ENCODE peak calls at places on chromosomes 3 and 15, in five cellular contexts. Q is CD8-positive, alpha-beta memory T cell; O is cardiac muscle cell; J is mesendoderm; W is tibial artery. X is an unnamed sample.
A peak's percentile ranks its signal among the peaks of the same experiment; 100 is the strongest.

GRCh38 chr3:141147657-141148056 is 84.0 kb upstream of the PXYLP1 start:
- DNase-seq in Q (no peak), O (no peak), J (peak; percentile 27), W (no peak), X (no peak)

GRCh38 chr15:39682366-39682765 is 100.3 kb downstream of the FSIP1 start:
- DNase-seq in Q (no peak), O (no peak), J (no peak), W (no peak), X (no peak)

GRCh38 chr3:22713936-22714335 is 489.2 kb upstream of the UBE2E2 start:
- DNase-seq in Q (no peak), O (no peak), J (no peak), W (no peak), X (no peak)

GRCh38 chr3:32440481-32441350 is 49.1 kb downstream of the CMTM7 start:
- DNase-seq in Q (no peak), O (no peak), J (no peak), W (no peak), X (no peak)

GRCh38 chr3:155243512-155243921 is 50.0 kb downstream of the STRIT1 start:
- DNase-seq in Q (no peak), O (no peak), J (no peak), W (no peak), X (no peak)

GRCh38 chr15:74869726-74870407 is 3.3 kb downstream of the SCAMP2 start:
- DNase-seq in Q (no peak), O (no peak), J (no peak), W (peak; percentile 75), X (peak; percentile 87)

GRCh38 chr15:89662893-89663673 is 7.8 kb upstream of the KIF7 start:
- DNase-seq in Q (no peak), O (no peak), J (peak; percentile 68), W (peak; percentile 67), X (peak; percentile 90)

GRCh38 chr3:122298239-122298638 is 26.8 kb upstream of the CSTA start:
- DNase-seq in Q (no peak), O (no peak), J (no peak), W (no peak), X (no peak)

GRCh38 chr3:80010021-80010420 is 242.2 kb upstream of the ROBO1 start:
- DNase-seq in Q (no peak), O (no peak), J (no peak), W (no peak), X (no peak)

GRCh38 chr15:99057697-99058420 is 47.0 kb upstream of the SYNM start:
- DNase-seq in Q (no peak), O (peak; percentile 30), J (no peak), W (no peak), X (no peak)
- H3K4me3 ChIP-seq in Q (no peak overlapping the region), O (no peak overlapping the region), J (no peak overlapping the region), W (no peak overlapping the region), X (no peak overlapping the region)

GRCh38 chr3:39937315-39937714 is 127.9 kb downstream of the MYRIP start:
- DNase-seq in Q (no peak), O (no peak), J (no peak), W (no peak), X (no peak)

GRCh38 chr3:39937874-39938273 is 128.5 kb downstream of the MYRIP start:
- DNase-seq in Q (no peak), O (no peak), J (no peak), W (no peak), X (no peak)

GRCh38 chr3:39935261-39935660 is 125.9 kb downstream of the MYRIP start:
- DNase-seq in Q (no peak), O (no peak), J (peak; percentile 23), W (no peak), X (no peak)

GRCh38 chr3:39934696-39935095 is 125.3 kb downstream of the MYRIP start:
- DNase-seq in Q (no peak), O (no peak), J (no peak), W (no peak), X (no peak)

GRCh38 chr3:39936848-39937247 is 127.4 kb downstream of the MYRIP start:
- DNase-seq in Q (no peak), O (no peak), J (no peak), W (no peak), X (no peak)
- H3K27ac ChIP-seq in Q (no peak overlapping the region), O (no peak overlapping the region), J (no peak overlapping the region), W (no peak overlapping the region), X (no peak overlapping the region)

GRCh38 chr3:168090306-168091085 is 5.2 kb downstream of the GOLIM4 start:
- DNase-seq in Q (no peak), O (no peak), J (no peak), W (no peak), X (no peak)

GRCh38 chr3:168091299-168091852 is 4.3 kb downstream of the GOLIM4 start:
- DNase-seq in Q (no peak), O (no peak), J (peak; percentile 28), W (no peak), X (no peak)

GRCh38 chr3:168093790-168094189 is 1.9 kb downstream of the GOLIM4 start:
- DNase-seq in Q (no peak), O (no peak), J (no peak), W (no peak), X (no peak)

GRCh38 chr3:168093229-168093628 is 2.5 kb downstream of the GOLIM4 start:
- DNase-seq in Q (no peak), O (no peak), J (no peak), W (no peak), X (no peak)

DNA sequence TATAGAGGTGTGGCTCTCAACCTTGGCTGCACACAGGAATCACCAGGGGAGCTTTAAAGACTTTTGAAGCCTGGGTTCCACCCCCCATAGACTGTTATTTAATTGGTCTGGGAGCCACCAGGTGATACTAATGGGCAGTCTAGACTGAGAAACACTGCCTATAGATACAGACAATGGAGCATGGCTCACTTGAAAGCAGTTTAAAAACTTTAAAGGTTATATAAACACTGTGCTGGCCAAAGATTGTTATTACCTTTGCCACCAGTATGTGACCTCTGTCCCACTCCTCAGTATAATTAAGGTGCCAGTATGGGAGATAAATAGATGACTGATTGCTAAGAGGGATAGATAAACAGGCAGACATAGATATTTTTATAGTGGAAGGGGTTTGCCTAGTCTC is 3.8 kb downstream of the GOLIM4 start:
- DNase-seq in Q (no peak), O (peak; percentile 13), J (no peak), W (no peak), X (no peak)
- H3K4me3 ChIP-seq in Q (no peak overlapping the region), O (peak overlapping the region; percentile 68), J (no peak overlapping the region), W (no peak overlapping the region), X (no peak overlapping the region)

DNA sequence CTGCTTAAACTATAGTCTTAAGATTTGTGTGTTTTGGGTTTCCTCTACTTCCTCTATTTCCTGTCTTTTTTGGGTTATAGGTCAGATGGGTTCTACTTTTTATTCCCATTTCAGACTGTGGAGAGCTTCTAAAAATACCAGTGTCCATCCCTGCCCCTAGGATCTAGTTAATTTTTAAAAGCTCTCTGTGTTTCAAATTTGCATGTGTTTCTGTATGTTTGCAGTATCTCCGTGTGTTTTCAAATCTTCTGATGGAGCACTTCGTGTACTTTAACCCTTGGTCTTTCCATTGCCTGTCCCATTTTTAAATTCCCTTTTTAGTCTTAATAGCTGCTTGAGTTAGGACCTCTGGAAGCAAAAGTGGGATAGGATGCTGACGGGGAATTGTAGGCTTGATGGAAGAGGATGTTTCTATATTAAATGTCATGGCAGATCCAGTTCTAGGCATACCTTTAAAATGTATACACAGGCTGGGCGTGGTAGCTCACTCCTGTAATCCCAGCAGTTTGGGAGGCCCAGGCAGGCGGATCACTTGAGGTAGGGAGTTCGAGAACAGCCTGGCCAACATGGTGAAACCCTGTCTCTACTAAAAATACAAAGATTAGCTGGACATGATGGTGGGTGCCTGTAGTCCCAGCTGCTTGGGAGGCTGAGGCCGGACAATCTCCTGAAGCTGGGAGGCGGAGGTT is 8.4 kb downstream of the CHD2 start:
- DNase-seq in Q (no peak), O (no peak), J (no peak), W (no peak), X (no peak)
- H3K27ac ChIP-seq in Q (peak overlapping the region; percentile 97), O (peak overlapping the region; percentile 71), J (no peak overlapping the region), W (peak overlapping the region; percentile 92), X (peak overlapping the region; percentile 68)

GRCh38 chr15:45117327-45118130 is 3.4 kb downstream of the DUOXA2 start:
- DNase-seq in Q (no peak), O (no peak), J (no peak), W (no peak), X (no peak)
- H3K4me3 ChIP-seq in Q (peak overlapping the region; percentile 55), O (no peak overlapping the region), J (no peak overlapping the region), W (peak overlapping the region; percentile 36), X (no peak overlapping the region)

GRCh38 chr3:191263850-191264249 is 64.8 kb downstream of the OSTN start:
- DNase-seq in Q (no peak), O (no peak), J (no peak), W (no peak), X (no peak)

GRCh38 chr3:191260431-191261303 is 61.6 kb downstream of the OSTN start:
- DNase-seq in Q (no peak), O (no peak), J (no peak), W (no peak), X (no peak)

GRCh38 chr3:191263365-191263764 is 64.3 kb downstream of the OSTN start:
- DNase-seq in Q (no peak), O (no peak), J (no peak), W (no peak), X (no peak)

GRCh38 chr3:191261304-191261638 is 62.2 kb downstream of the OSTN start:
- DNase-seq in Q (no peak), O (no peak), J (no peak), W (no peak), X (no peak)

DNA sequence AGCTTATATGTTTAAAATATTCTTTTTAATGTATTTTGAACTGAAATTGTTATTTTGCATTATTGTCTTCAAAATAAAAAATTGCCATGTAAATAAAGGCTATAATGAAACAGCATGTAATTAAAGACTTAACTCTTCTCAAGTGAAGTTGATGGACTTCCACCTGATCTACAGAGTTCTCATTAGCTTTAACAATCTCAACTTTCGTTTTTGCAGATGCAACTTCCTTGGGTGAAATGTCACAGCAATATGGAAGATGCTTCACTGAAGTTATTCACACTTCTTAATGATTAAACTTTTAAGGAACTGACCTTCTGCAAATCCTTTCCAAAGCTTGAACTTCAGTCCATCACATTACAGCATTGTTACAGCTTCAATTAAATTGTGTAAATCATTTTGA is 63.6 kb downstream of the OSTN start:
- DNase-seq in Q (no peak), O (no peak), J (no peak), W (no peak), X (no peak)
- H3K27ac ChIP-seq in Q (no peak overlapping the region), O (no peak overlapping the region), J (no peak overlapping the region), W (no peak overlapping the region), X (no peak overlapping the region)

DNA sequence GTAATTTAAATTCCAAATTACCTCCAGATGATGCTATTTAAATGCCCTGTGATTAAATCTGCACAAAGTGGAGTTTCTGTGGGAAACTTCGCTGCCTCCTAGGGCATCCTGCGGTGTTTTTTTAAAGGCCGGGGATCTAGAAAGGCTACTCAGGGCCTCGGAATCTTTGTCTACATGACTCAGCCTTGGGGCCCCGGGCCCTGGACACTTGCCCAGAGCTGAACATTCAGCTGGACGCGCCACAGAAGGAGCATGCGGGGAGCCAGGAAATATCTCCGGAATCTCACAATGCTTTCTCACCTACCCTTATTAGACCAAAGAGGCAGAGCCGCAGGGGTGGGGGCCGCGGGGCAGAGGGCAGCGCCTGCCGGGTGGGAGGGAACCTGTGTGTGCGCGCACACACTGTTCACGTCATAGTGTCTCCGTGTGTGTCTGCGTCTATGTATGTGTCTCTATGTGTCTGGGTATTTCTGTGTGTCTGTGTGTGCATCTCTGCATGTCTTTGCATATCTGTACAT is 145.5 kb upstream of the TPM1 start:
- DNase-seq in Q (no peak), O (peak; percentile 50), J (peak; percentile 39), W (peak; percentile 89), X (peak; percentile 93)
- H3K4me3 ChIP-seq in Q (no peak overlapping the region), O (no peak overlapping the region), J (no peak overlapping the region), W (peak overlapping the region; percentile 35), X (no peak overlapping the region)

X was measured in aorta.